ENCODE peak calls at places on chromosomes 13 and 19, in four cellular contexts. E is stomach, L is fibroblast of pulmonary artery, A is glutamatergic neuron. O is an unnamed sample.

GRCh38 chr19:1064661-1065605 is 2.0 kb upstream of the ARHGAP45 start:
- DNase-seq in A (peak; percentile 85), E (peak; percentile 81), L (peak; percentile 72), O (no peak)

GRCh38 chr13:80047406-80047805 is 293.5 kb downstream of the SPRY2 start:
- DNase-seq in A (no peak), E (no peak), L (peak; percentile 69), O (no peak)

GRCh38 chr19:7602935-7603497 is 7.4 kb downstream of the CAMSAP3 start:
- DNase-seq in L (peak; percentile 31), A (no peak), E (no peak), O (no peak)

GRCh38 chr13:37068962-37069361 is 9.5 kb upstream of the SUPT20H start:
- DNase-seq in E (no peak), L (peak; percentile 45), A (no peak), O (no peak)

GRCh38 chr19:33472696-33473624 is 48.6 kb downstream of the PEPD start:
- DNase-seq in L (peak; percentile 74), E (no peak), A (no peak), O (no peak)

GRCh38 chr19:47022140-47022536 is 2.5 kb downstream of the NPAS1 start:
- DNase-seq in L (no peak), E (no peak), A (no peak), O (no peak)

GRCh38 chr13:79782541-79783216 is 301.7 kb downstream of the NDFIP2 start:
- DNase-seq in E (peak; percentile 46), A (peak; percentile 57), L (peak; percentile 87), O (no peak)

GRCh38 chr13:46487748-46488147 is 65.2 kb upstream of the LRCH1 start:
- DNase-seq in E (no peak), A (no peak), L (no peak), O (no peak)

GRCh38 chr19:42246143-42246868 is 3.9 kb upstream of the GSK3A start:
- DNase-seq in L (peak; percentile 80), E (peak; percentile 73), A (no peak), O (no peak)

GRCh38 chr13:31334994-31335549 is 135.3 kb downstream of the B3GLCT start:
- DNase-seq in L (no peak), A (no peak), E (no peak), O (no peak)

GRCh38 chr13:91045351-91046034 is 302.0 kb upstream of the MIR17HG start:
- DNase-seq in A (no peak), E (no peak), L (peak; percentile 14), O (no peak)
- TF ChIP-seq CTCF in A (no peak), E (no peak), L (peak; percentile 40), O (peak; percentile 37)

GRCh38 chr13:60363288-60363687 is 33.7 kb upstream of the TDRD3 start:
- DNase-seq in L (no peak), E (no peak), A (no peak), O (no peak)

GRCh38 chr13:60370343-60370742 is 26.7 kb upstream of the TDRD3 start:
- DNase-seq in E (no peak), L (no peak), A (no peak), O (no peak)

GRCh38 chr13:60372141-60372540 is 24.9 kb upstream of the TDRD3 start:
- DNase-seq in A (no peak), L (no peak), E (peak; percentile 31), O (no peak)

GRCh38 chr13:60369242-60369641 is 27.8 kb upstream of the TDRD3 start:
- DNase-seq in L (peak; percentile 9), E (no peak), A (no peak), O (no peak)
- TF ChIP-seq CTCF in L (peak; percentile 43), E (no peak), A (peak; percentile 70), O (peak; percentile 16)

GRCh38 chr19:53394974-53395839 is at the start of gene ZNF765:
- DNase-seq in A (peak; percentile 97), L (peak; percentile 92), E (peak; percentile 97), O (peak; percentile 55)
- TF ChIP-seq CTCF in A (peak; percentile 82), L (peak; percentile 39), E (no peak), O (peak; percentile 48)

DNA sequence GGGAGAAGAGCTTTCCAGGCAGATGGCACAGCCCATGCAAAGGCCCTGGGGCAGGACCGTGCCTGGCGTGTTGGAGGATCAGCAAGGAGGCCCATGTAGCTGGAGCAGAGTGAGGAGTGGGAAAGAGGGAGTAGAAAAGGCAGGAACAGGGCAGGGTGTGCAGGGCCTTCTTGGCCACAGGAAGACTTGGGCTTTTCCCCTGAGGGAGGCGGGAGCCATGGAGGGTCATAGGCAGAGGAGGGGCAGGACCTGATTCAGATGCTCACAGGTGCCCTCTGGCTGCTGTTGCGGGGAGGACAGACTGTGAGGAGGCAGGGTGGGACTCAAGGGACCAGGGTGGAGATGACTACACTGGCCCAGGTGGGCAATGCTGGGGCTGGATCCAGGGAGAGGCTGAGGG is 13.8 kb upstream of the PTPRS start:
- DNase-seq in A (peak; percentile 75), E (no peak), L (peak; percentile 11), O (no peak)
- TF ChIP-seq CTCF in A (peak; percentile 26), E (no peak), L (peak; percentile 39), O (peak; percentile 29)

GRCh38 chr13:23185542-23185941 is 4.8 kb downstream of the SGCG start:
- DNase-seq in A (no peak), L (no peak), E (no peak), O (no peak)

GRCh38 chr13:23175920-23176319 is 4.9 kb upstream of the SGCG start:
- DNase-seq in E (no peak), A (no peak), L (peak; percentile 21), O (no peak)

GRCh38 chr13:23183292-23183691 is 2.5 kb downstream of the SGCG start:
- DNase-seq in A (no peak), L (no peak), E (no peak), O (no peak)

GRCh38 chr13:23182142-23182541 is 1.4 kb downstream of the SGCG start:
- DNase-seq in E (no peak), A (no peak), L (no peak), O (no peak)

DNA sequence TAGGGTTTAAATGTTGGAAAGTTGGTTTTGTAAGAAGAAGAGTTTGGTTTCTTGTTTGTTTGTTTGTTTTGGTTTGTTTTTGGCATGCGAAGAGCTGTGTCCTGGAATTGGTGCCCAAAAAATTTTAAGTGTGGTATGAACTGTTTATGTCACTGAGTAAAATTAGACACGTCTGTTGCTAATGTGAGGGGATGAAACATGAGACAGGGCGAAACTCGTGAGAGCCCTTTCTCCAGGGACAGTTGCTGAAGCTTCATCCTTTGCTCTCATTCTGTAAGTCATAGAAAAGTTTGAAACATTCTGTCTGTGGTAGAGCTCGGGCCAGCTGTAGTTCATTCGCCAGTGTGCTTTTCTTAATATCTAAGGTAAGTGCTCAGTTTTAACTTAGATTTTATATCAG is at the start of gene SGCG:
- DNase-seq in L (no peak), A (no peak), E (no peak), O (no peak)
- TF ChIP-seq CTCF in L (no peak), A (no peak), E (no peak), O (no peak)

DNA sequence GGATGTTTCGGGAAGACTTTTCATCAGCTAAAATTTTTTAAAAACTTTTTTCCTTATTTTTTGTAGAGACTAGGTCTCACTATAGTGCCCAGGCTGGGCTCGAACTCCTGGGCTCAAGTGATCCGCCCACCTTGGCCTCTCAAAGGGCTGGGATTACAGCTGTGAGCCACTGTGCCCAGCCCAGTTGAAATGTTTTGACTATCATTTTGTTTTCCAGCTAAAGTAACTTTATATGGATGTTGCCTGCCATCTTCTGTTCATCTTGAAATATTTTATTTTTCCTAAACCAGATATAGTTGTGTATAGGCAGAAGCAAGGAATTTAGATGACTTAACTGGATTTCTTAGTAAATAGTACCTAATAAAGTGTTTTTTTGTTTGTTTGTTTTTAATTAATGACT is 7.0 kb downstream of the CAB39L start:
- DNase-seq in L (peak; percentile 70), E (no peak), A (no peak), O (no peak)
- TF ChIP-seq CTCF in L (no peak), E (no peak), A (no peak), O (no peak)

O was measured in GM12878.